ENCODE peak calls at places on chromosomes 5 and 9, in four cellular contexts. One of them, this sample, is unnamed.

GRCh38 chr9:115341401-115341800 is 223.4 kb upstream of the TNC start:
- DNase-seq in CD4-positive, alpha-beta T cell: no peak
- DNase-seq in right atrium auricular region: peak
- DNase-seq in kidney: no peak
- DNase-seq in this sample: no peak

GRCh38 chr9:110191616-110192015 is 16.3 kb downstream of the C9orf152 start:
- DNase-seq in CD4-positive, alpha-beta T cell: no peak
- DNase-seq in right atrium auricular region: no peak
- DNase-seq in kidney: no peak
- DNase-seq in this sample: no peak

GRCh38 chr9:34343605-34344004 is 14.2 kb downstream of the NUDT2 start:
- DNase-seq in CD4-positive, alpha-beta T cell: no peak
- DNase-seq in right atrium auricular region: no peak
- DNase-seq in kidney: no peak
- DNase-seq in this sample: no peak

GRCh38 chr5:431001-431710 is 11.8 kb upstream of the EXOC3 start:
- DNase-seq in CD4-positive, alpha-beta T cell: peak
- DNase-seq in right atrium auricular region: no peak
- DNase-seq in kidney: peak
- DNase-seq in this sample: no peak

GRCh38 chr9:98962861-98963260 is 19.2 kb downstream of the COL15A1 start:
- DNase-seq in CD4-positive, alpha-beta T cell: no peak
- DNase-seq in right atrium auricular region: no peak
- DNase-seq in kidney: no peak
- DNase-seq in this sample: no peak

GRCh38 chr9:79210541-79211243 is 361.1 kb upstream of the TLE4 start:
- DNase-seq in CD4-positive, alpha-beta T cell: no peak
- DNase-seq in right atrium auricular region: no peak
- DNase-seq in kidney: no peak
- DNase-seq in this sample: no peak

GRCh38 chr5:121797677-121798518 is 53.8 kb upstream of the FTMT start:
- DNase-seq in CD4-positive, alpha-beta T cell: no peak
- DNase-seq in right atrium auricular region: no peak
- DNase-seq in kidney: no peak
- DNase-seq in this sample: no peak

GRCh38 chr9:35526087-35526801 is 36.3 kb downstream of the RUSC2 start:
- DNase-seq in CD4-positive, alpha-beta T cell: no peak
- DNase-seq in right atrium auricular region: no peak
- DNase-seq in kidney: no peak
- DNase-seq in this sample: no peak

GRCh38 chr5:108541816-108542215 is 159.9 kb upstream of the FBXL17 start:
- DNase-seq in CD4-positive, alpha-beta T cell: no peak
- DNase-seq in right atrium auricular region: no peak
- DNase-seq in kidney: no peak
- DNase-seq in this sample: no peak

GRCh38 chr5:33235824-33236223 is 204.9 kb upstream of the TARS1 start:
- DNase-seq in CD4-positive, alpha-beta T cell: no peak
- DNase-seq in right atrium auricular region: no peak
- DNase-seq in kidney: no peak
- DNase-seq in this sample: no peak

GRCh38 chr5:172707285-172708182 is 63.5 kb downstream of the DUSP1 start:
- DNase-seq in CD4-positive, alpha-beta T cell: no peak
- DNase-seq in right atrium auricular region: no peak
- DNase-seq in kidney: peak
- DNase-seq in this sample: peak
- TF ChIP-seq CTCF in CD4-positive, alpha-beta T cell: no peak
- TF ChIP-seq CTCF in right atrium auricular region: no peak
- TF ChIP-seq CTCF in kidney: peak
- TF ChIP-seq CTCF in this sample: peak

GRCh38 chr9:129136446-129137049 is 25.3 kb downstream of the PTPA start:
- DNase-seq in CD4-positive, alpha-beta T cell: no peak
- DNase-seq in right atrium auricular region: no peak
- DNase-seq in kidney: no peak
- DNase-seq in this sample: no peak

GRCh38 chr9:129138144-129138462 is 26.9 kb downstream of the PTPA start:
- DNase-seq in CD4-positive, alpha-beta T cell: no peak
- DNase-seq in right atrium auricular region: peak
- DNase-seq in kidney: peak
- DNase-seq in this sample: no peak

GRCh38 chr9:129138476-129139232 is 27.4 kb downstream of the PTPA start:
- DNase-seq in CD4-positive, alpha-beta T cell: no peak
- DNase-seq in right atrium auricular region: peak
- DNase-seq in kidney: peak
- DNase-seq in this sample: no peak

GRCh38 chr9:129139233-129139992 is 28.2 kb downstream of the PTPA start:
- DNase-seq in CD4-positive, alpha-beta T cell: peak
- DNase-seq in right atrium auricular region: peak
- DNase-seq in kidney: peak
- DNase-seq in this sample: peak

DNA sequence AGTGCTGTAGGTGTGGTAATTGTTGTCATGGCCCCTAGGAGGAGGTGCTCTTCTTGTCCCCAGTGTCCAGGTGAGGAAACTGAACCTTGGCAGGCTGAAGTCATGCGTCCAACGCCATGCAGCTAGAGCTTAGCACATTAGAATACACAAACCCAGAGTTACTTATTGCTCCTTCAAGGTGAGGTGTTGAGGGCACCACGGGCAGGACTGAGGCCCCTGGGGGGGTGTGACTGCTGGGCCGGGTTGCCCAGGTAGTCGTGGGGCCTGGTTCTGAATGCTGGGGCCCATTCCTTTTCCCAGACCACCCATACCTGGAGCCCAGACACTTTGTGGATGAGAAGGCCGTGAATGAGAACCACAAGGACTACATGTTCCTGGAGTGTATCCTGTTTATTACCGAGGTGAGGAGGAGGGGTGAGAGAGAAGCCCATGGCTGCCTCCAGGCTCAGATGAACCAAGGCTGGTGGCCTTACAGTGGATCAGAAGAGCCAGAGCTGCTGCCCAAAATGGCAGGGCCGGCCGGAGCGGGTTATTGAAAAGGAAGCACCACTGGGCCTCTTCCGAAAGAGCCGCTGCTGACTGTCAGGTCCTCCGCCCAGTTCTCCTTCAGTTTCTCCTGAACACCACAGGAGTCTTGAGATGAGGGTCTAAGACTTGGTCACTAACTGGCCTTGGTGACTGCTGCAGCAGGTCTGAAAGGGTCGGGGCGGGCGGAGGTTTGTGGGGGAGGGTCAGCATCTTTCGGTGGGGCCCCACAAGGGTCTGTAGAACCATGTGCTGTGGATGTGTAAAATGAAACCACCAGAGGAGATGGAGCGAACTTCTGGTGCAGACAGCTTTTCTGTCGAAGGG is 26.3 kb downstream of the PTPA start:
- DNase-seq in CD4-positive, alpha-beta T cell: no peak
- DNase-seq in right atrium auricular region: no peak
- DNase-seq in kidney: peak
- DNase-seq in this sample: no peak
- H3K27ac ChIP-seq in CD4-positive, alpha-beta T cell: no peak
- H3K27ac ChIP-seq in right atrium auricular region: peak
- H3K27ac ChIP-seq in kidney: peak
- H3K27ac ChIP-seq in this sample: peak

GRCh38 chr9:94554439-94555331 is at the start of gene PCAT7:
- DNase-seq in CD4-positive, alpha-beta T cell: no peak
- DNase-seq in right atrium auricular region: no peak
- DNase-seq in kidney: no peak
- DNase-seq in this sample: no peak
- TF ChIP-seq CTCF in CD4-positive, alpha-beta T cell: no peak
- TF ChIP-seq CTCF in right atrium auricular region: no peak
- TF ChIP-seq CTCF in kidney: peak
- TF ChIP-seq CTCF in this sample: no peak

GRCh38 chr9:134353539-134353938 is 27.3 kb downstream of the RXRA start:
- DNase-seq in CD4-positive, alpha-beta T cell: no peak
- DNase-seq in right atrium auricular region: no peak
- DNase-seq in kidney: no peak
- DNase-seq in this sample: no peak

GRCh38 chr9:134350416-134350994 is 24.2 kb downstream of the RXRA start:
- DNase-seq in CD4-positive, alpha-beta T cell: no peak
- DNase-seq in right atrium auricular region: no peak
- DNase-seq in kidney: no peak
- DNase-seq in this sample: no peak

GRCh38 chr9:134351777-134352176 is 25.5 kb downstream of the RXRA start:
- DNase-seq in CD4-positive, alpha-beta T cell: no peak
- DNase-seq in right atrium auricular region: no peak
- DNase-seq in kidney: no peak
- DNase-seq in this sample: no peak

GRCh38 chr9:134349941-134350340 is 23.7 kb downstream of the RXRA start:
- DNase-seq in CD4-positive, alpha-beta T cell: no peak
- DNase-seq in right atrium auricular region: no peak
- DNase-seq in kidney: no peak
- DNase-seq in this sample: no peak

GRCh38 chr9:134352247-134352933 is 26.1 kb downstream of the RXRA start:
- DNase-seq in CD4-positive, alpha-beta T cell: no peak
- DNase-seq in right atrium auricular region: no peak
- DNase-seq in kidney: no peak
- DNase-seq in this sample: no peak
- H3K27ac ChIP-seq in CD4-positive, alpha-beta T cell: no peak
- H3K27ac ChIP-seq in right atrium auricular region: peak
- H3K27ac ChIP-seq in kidney: no peak
- H3K27ac ChIP-seq in this sample: no peak

DNA sequence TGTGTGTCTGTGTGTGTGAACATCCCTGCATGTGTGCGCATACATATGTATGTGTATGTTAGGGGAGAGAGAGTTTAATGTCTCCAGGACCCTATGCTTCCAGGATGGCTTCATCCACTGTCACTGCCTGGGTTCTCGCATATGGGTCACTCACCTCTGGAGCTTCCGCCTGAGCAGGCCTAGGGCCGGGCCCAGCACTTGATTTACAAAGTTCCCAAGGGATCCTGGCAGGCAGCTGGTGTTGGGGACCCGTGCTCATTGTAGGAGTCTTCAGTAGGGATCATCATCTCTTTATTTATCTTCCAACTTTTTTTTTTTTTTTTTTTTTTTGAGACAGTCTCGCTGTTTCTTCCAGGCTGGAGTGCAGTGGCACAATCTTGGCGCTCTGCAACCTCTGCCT is 13.0 kb downstream of the TBC1D13 start:
- DNase-seq in CD4-positive, alpha-beta T cell: no peak
- DNase-seq in right atrium auricular region: no peak
- DNase-seq in kidney: no peak
- DNase-seq in this sample: no peak
- TF ChIP-seq CTCF in CD4-positive, alpha-beta T cell: no peak
- TF ChIP-seq CTCF in right atrium auricular region: no peak
- TF ChIP-seq CTCF in kidney: no peak
- TF ChIP-seq CTCF in this sample: no peak